ENCODE peak calls at places on chromosomes 2 and 18, in six cellular contexts. Z, W, T, Y, G and B are unnamed samples.

GRCh38 chr2:117199511-117199910 is 615.0 kb upstream of the DDX18 start:
- DNase-seq in Z (no peak), G (no peak), W (no peak), T (peak; percentile 8), Y (no peak), B (no peak)

GRCh38 chr2:182625814-182626213 is 90.2 kb upstream of the DNAJC10 start:
- DNase-seq in G (no peak), T (no peak), Z (no peak), W (no peak), Y (no peak), B (no peak)

GRCh38 chr2:190785380-190785779 is 95.2 kb upstream of the GLS start:
- DNase-seq in T (peak; percentile 20), W (no peak), Y (no peak), G (no peak), Z (no peak), B (no peak)

GRCh38 chr2:98393354-98393753 is 47.1 kb downstream of the CNGA3 start:
- DNase-seq in G (no peak), W (no peak), T (no peak), Z (no peak), Y (no peak), B (peak; percentile 62)

GRCh38 chr18:26520974-26521373 is 27.4 kb downstream of the KCTD1 start:
- DNase-seq in G (no peak), Y (no peak), T (no peak), W (no peak), Z (no peak), B (no peak)

GRCh38 chr2:231614559-231615057 is 21.9 kb downstream of the TEX44 start:
- DNase-seq in Y (no peak), T (no peak), G (no peak), W (no peak), Z (no peak), B (peak; percentile 88)

GRCh38 chr2:96505231-96505889 is at the start of gene NEURL3:
- DNase-seq in G (peak; percentile 75), Y (no peak), T (peak; percentile 85), Z (peak; percentile 75), W (peak; percentile 82), B (peak; percentile 97)

GRCh38 chr2:240429341-240429871 is 6.1 kb upstream of the GPC1 start:
- DNase-seq in G (no peak), W (no peak), Y (no peak), Z (no peak), T (no peak), B (peak; percentile 87)

GRCh38 chr2:62292190-62292589 is 96.3 kb downstream of the B3GNT2 start:
- DNase-seq in G (no peak), T (no peak), Z (no peak), Y (no peak), W (no peak), B (peak; percentile 55)

GRCh38 chr2:45681675-45682074 is 30.2 kb downstream of the PRKCE start:
- DNase-seq in G (peak; percentile 93), T (peak; percentile 92), Y (no peak), Z (peak; percentile 55), W (peak; percentile 50), B (peak; percentile 95)

GRCh38 chr2:51581636-51582267 is 549.8 kb upstream of the NRXN1 start:
- DNase-seq in Z (no peak), Y (no peak), G (no peak), W (no peak), T (no peak), B (peak; percentile 26)

GRCh38 chr18:60826346-60826745 is 453.8 kb upstream of the MC4R start:
- DNase-seq in T (peak; percentile 6), W (no peak), G (no peak), Z (no peak), Y (no peak), B (no peak)

GRCh38 chr18:30545393-30545792 is 497.1 kb downstream of the DSC3 start:
- DNase-seq in W (no peak), Z (no peak), Y (no peak), G (no peak), T (no peak), B (no peak)

GRCh38 chr2:113910110-113910717 is 20.3 kb downstream of the ACTR3 start:
- DNase-seq in T (peak; percentile 19), Y (no peak), W (peak; percentile 20), Z (no peak), G (peak; percentile 60), B (no peak)

GRCh38 chr18:58405107-58405898 is 223.6 kb downstream of the ALPK2 start:
- DNase-seq in T (no peak), W (no peak), G (no peak), Y (no peak), Z (no peak), B (no peak)

GRCh38 chr2:46015671-46016070 is 281.5 kb upstream of the EPAS1 start:
- DNase-seq in G (no peak), W (no peak), Y (no peak), Z (no peak), T (no peak), B (no peak)

GRCh38 chr2:104447831-104448434 is 406.0 kb upstream of the POU3F3 start:
- DNase-seq in G (no peak), Y (no peak), T (no peak), W (no peak), Z (no peak), B (no peak)

GRCh38 chr2:48558436-48558835 is 28.5 kb downstream of the STON1 start:
- DNase-seq in T (no peak), Y (no peak), Z (no peak), W (no peak), G (no peak), B (no peak)

GRCh38 chr2:239561448-239562001 is 160.7 kb upstream of the HDAC4 start:
- DNase-seq in W (peak; percentile 61), T (no peak), G (peak; percentile 68), Z (no peak), Y (no peak), B (no peak)

GRCh38 chr18:49017813-49018552 is 67.2 kb upstream of the SMAD7 start:
- DNase-seq in W (peak; percentile 10), Y (no peak), T (no peak), Z (no peak), G (no peak), B (no peak)

GRCh38 chr2:154700142-154700541 is 1.6 kb downstream of the KCNJ3 start:
- DNase-seq in Y (no peak), W (no peak), G (no peak), Z (no peak), T (no peak), B (no peak)

GRCh38 chr2:103959174-103960125 is 894.5 kb upstream of the POU3F3 start:
- DNase-seq in Z (peak; percentile 18), W (peak; percentile 76), T (peak; percentile 48), G (peak; percentile 40), Y (peak; percentile 54), B (no peak)

GRCh38 chr2:19614066-19614465 is 255.6 kb upstream of the OSR1 start:
- DNase-seq in T (peak; percentile 16), G (peak; percentile 80), W (no peak), Z (no peak), Y (no peak), B (no peak)

DNA sequence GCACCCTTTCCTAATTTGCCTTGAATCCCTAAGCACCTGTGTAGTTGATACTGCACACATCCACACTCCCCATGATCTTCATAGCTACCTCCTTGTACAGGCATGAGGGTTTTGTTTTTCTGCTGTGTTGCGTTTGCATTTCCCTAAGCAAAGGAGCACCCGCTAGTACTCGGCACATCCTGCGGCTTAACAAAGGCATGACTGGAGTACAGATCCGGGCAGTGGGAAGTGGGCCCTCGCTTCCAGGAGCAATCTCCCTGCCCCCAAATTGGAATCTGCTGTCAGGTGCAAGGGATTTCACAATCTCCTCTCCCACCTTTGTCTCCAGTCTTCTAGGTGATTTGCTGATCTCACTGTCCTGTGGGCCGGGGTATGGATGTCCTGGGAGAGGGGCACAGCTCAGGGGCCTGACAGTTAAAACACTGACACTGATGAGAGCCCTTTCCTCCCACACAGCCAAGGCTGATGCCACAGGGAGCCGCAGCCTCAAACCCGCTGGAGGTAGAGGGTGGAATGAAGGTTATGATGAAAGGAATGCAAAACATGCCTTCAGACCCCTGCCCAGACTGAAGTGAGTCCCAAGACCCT is 98.7 kb upstream of the THOC1 start:
- DNase-seq in Z (no peak), G (no peak), Y (no peak), T (no peak), W (no peak), B (no peak)
- H3K4me2 ChIP-seq in Z (no peak overlapping the region), G (no peak overlapping the region), Y (no peak overlapping the region), T (no peak overlapping the region), W (no peak overlapping the region), B (no peak overlapping the region)

GRCh38 chr2:203689424-203690109 is 16.9 kb upstream of the CD28 start:
- DNase-seq in Y (no peak), T (no peak), Z (no peak), G (no peak), W (no peak), B (no peak)
- H3K4me2 ChIP-seq in Y (no peak overlapping the region), T (no peak overlapping the region), Z (no peak overlapping the region), G (peak overlapping the region; percentile 13), W (peak overlapping the region; percentile 14), B (no peak overlapping the region)

GRCh38 chr2:177778472-177778871 is 294.1 kb downstream of the PDE11A start:
- DNase-seq in Y (no peak), Z (no peak), T (no peak), W (no peak), G (no peak), B (no peak)

GRCh38 chr2:177783091-177783490 is 289.5 kb downstream of the PDE11A start:
- DNase-seq in W (no peak), Z (no peak), T (no peak), Y (no peak), G (no peak), B (no peak)

GRCh38 chr2:177783835-177784448 is 288.6 kb downstream of the PDE11A start:
- DNase-seq in G (peak; percentile 83), Y (no peak), T (peak; percentile 84), W (no peak), Z (no peak), B (peak; percentile 47)

GRCh38 chr2:177782613-177783012 is 290.0 kb downstream of the PDE11A start:
- DNase-seq in Y (no peak), G (no peak), W (no peak), Z (no peak), T (no peak), B (no peak)

GRCh38 chr2:177784449-177784845 is 288.1 kb downstream of the PDE11A start:
- DNase-seq in Z (no peak), T (peak; percentile 63), W (no peak), G (peak; percentile 55), Y (no peak), B (peak; percentile 45)
- H3K4me2 ChIP-seq in Z (no peak overlapping the region), T (peak overlapping the region; percentile 72), W (no peak overlapping the region), G (peak overlapping the region; percentile 87), Y (no peak overlapping the region), B (peak overlapping the region; percentile 74)

DNA sequence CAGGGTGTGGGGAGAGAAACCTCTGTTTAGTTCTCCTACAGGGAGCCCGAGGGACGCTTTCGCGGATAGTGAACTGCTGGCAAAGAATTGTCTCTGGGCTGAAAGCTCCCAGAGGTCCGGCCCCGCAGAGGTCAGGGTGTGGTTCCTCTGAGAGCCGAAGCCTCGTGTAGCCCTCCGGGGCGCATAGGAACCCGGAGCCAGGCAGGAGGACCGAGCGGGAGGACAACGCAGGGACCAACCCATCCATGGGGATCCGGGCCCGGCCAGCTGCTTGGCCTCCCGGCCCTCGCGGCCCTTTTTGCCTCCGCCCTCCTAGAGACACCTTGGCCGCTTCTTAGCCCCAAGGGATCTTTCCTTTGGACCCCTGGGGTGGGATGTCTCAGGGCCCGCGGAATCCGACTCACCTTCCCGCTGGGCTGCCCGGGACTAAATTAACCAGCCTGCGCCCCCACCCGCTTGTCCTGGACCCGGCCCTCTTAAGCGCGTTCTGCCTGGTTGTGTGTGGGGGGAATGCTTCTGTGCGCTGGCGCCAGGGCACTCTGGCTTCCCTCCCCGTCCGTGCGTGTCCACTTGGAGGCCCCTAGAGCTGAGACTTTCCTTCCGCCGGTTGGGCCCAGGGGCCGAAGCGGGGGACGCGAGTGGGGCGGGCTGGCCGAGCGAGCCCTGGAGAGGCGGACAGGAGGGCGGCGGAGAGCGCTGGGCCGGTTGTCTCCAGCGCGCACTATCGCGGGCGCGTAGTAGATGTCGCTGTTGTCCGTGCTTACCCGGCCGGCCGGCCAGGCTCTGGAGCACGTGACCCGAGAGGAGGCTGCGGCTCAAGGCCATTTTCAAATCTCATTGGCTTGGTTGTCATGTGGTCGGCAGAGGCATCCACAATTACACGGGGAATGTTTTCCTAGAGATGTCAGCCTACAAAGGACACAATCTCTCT is at the start of gene HOXD10:
- DNase-seq in Y (no peak), W (no peak), T (no peak), Z (peak; percentile 37), G (peak; percentile 92), B (peak; percentile 96)
- H3K4me2 ChIP-seq in Y (peak within 1 kb of the TSS; percentile 13), W (peak within 1 kb of the TSS; percentile 60), T (no peak within 1 kb of the TSS), Z (peak within 1 kb of the TSS; percentile 67), G (peak within 1 kb of the TSS; percentile 95), B (peak within 1 kb of the TSS; percentile 58)